ENCODE peak calls at places on chromosome 10, in five cellular contexts. One of them, this sample, is unnamed.

GRCh38 chr10:108323274-108323798 is 1158.8 kb upstream of the SORCS1 start:
- DNase-seq in epithelial cell of esophagus: peak
- DNase-seq in thoracic aorta: no peak
- DNase-seq in A549: no peak
- DNase-seq in cardiac fibroblast: no peak
- DNase-seq in this sample: no peak

GRCh38 chr10:9869185-9869584 is 1148.5 kb upstream of the CELF2 start:
- DNase-seq in A549: no peak
- DNase-seq in cardiac fibroblast: peak
- DNase-seq in thoracic aorta: no peak
- DNase-seq in epithelial cell of esophagus: no peak
- DNase-seq in this sample: no peak

GRCh38 chr10:62769574-62770242 is 34.8 kb upstream of the ADO start:
- DNase-seq in A549: no peak
- DNase-seq in thoracic aorta: no peak
- DNase-seq in cardiac fibroblast: peak
- DNase-seq in epithelial cell of esophagus: no peak
- DNase-seq in this sample: peak

GRCh38 chr10:73019100-73019499 is 64.5 kb upstream of the PLA2G12B start:
- DNase-seq in epithelial cell of esophagus: no peak
- DNase-seq in A549: no peak
- DNase-seq in cardiac fibroblast: no peak
- DNase-seq in thoracic aorta: no peak
- DNase-seq in this sample: no peak

GRCh38 chr10:133102415-133103095 is 14.8 kb downstream of the ADGRA1 start:
- DNase-seq in cardiac fibroblast: no peak
- DNase-seq in thoracic aorta: no peak
- DNase-seq in A549: no peak
- DNase-seq in epithelial cell of esophagus: no peak
- DNase-seq in this sample: no peak

GRCh38 chr10:88975377-88975720 is 15.2 kb upstream of the FAS start:
- DNase-seq in epithelial cell of esophagus: no peak
- DNase-seq in A549: no peak
- DNase-seq in cardiac fibroblast: no peak
- DNase-seq in thoracic aorta: no peak
- DNase-seq in this sample: no peak

GRCh38 chr10:97412891-97413304 is 11.8 kb upstream of the RRP12 start:
- DNase-seq in cardiac fibroblast: no peak
- DNase-seq in epithelial cell of esophagus: peak
- DNase-seq in A549: no peak
- DNase-seq in thoracic aorta: no peak
- DNase-seq in this sample: no peak

GRCh38 chr10:807163-807957 is 117.9 kb upstream of the DIP2C start:
- DNase-seq in A549: no peak
- DNase-seq in epithelial cell of esophagus: no peak
- DNase-seq in thoracic aorta: no peak
- DNase-seq in cardiac fibroblast: no peak
- DNase-seq in this sample: no peak

GRCh38 chr10:43043342-43043772 is 33.5 kb upstream of the RET start:
- DNase-seq in cardiac fibroblast: no peak
- DNase-seq in A549: no peak
- DNase-seq in thoracic aorta: no peak
- DNase-seq in epithelial cell of esophagus: no peak
- DNase-seq in this sample: no peak

GRCh38 chr10:68135922-68136718 is 26.8 kb downstream of the MYPN start:
- DNase-seq in cardiac fibroblast: peak
- DNase-seq in thoracic aorta: peak
- DNase-seq in epithelial cell of esophagus: peak
- DNase-seq in A549: peak
- DNase-seq in this sample: peak

GRCh38 chr10:49740346-49741107 is 21.6 kb downstream of the OGDHL start:
- DNase-seq in A549: no peak
- DNase-seq in thoracic aorta: no peak
- DNase-seq in cardiac fibroblast: no peak
- DNase-seq in epithelial cell of esophagus: no peak
- DNase-seq in this sample: no peak

GRCh38 chr10:22259280-22259679 is 41.5 kb upstream of the EBLN1 start:
- DNase-seq in cardiac fibroblast: peak
- DNase-seq in A549: no peak
- DNase-seq in epithelial cell of esophagus: no peak
- DNase-seq in thoracic aorta: no peak
- DNase-seq in this sample: no peak

GRCh38 chr10:100019824-100020160 is 10.0 kb upstream of the DNMBP start:
- DNase-seq in thoracic aorta: no peak
- DNase-seq in A549: peak
- DNase-seq in cardiac fibroblast: no peak
- DNase-seq in epithelial cell of esophagus: no peak
- DNase-seq in this sample: no peak

GRCh38 chr10:113111900-113112853 is 162.1 kb downstream of the TCF7L2 start:
- DNase-seq in thoracic aorta: peak
- DNase-seq in epithelial cell of esophagus: peak
- DNase-seq in A549: no peak
- DNase-seq in cardiac fibroblast: peak
- DNase-seq in this sample: peak

GRCh38 chr10:124523886-124524285 is 62.3 kb downstream of the LHPP start:
- DNase-seq in cardiac fibroblast: no peak
- DNase-seq in epithelial cell of esophagus: no peak
- DNase-seq in thoracic aorta: no peak
- DNase-seq in A549: no peak
- DNase-seq in this sample: peak

GRCh38 chr10:113552014-113552413 is 839 bp upstream of the HABP2 start:
- DNase-seq in A549: no peak
- DNase-seq in thoracic aorta: no peak
- DNase-seq in epithelial cell of esophagus: peak
- DNase-seq in cardiac fibroblast: no peak
- DNase-seq in this sample: no peak

GRCh38 chr10:89479255-89479654 is 56.1 kb downstream of the SLC16A12 start:
- DNase-seq in thoracic aorta: no peak
- DNase-seq in epithelial cell of esophagus: no peak
- DNase-seq in cardiac fibroblast: peak
- DNase-seq in A549: no peak
- DNase-seq in this sample: no peak

GRCh38 chr10:44706745-44707144 is 204.4 kb upstream of the TMEM72 start:
- DNase-seq in A549: no peak
- DNase-seq in cardiac fibroblast: peak
- DNase-seq in thoracic aorta: no peak
- DNase-seq in epithelial cell of esophagus: peak
- DNase-seq in this sample: peak

GRCh38 chr10:24451325-24451820 is 242.4 kb downstream of the KIAA1217 start:
- DNase-seq in epithelial cell of esophagus: no peak
- DNase-seq in cardiac fibroblast: no peak
- DNase-seq in thoracic aorta: no peak
- DNase-seq in A549: no peak
- DNase-seq in this sample: no peak
- H3K4me3 ChIP-seq in epithelial cell of esophagus: no peak
- H3K4me3 ChIP-seq in cardiac fibroblast: no peak
- H3K4me3 ChIP-seq in thoracic aorta: peak
- H3K4me3 ChIP-seq in A549: no peak
- H3K4me3 ChIP-seq in this sample: no peak

DNA sequence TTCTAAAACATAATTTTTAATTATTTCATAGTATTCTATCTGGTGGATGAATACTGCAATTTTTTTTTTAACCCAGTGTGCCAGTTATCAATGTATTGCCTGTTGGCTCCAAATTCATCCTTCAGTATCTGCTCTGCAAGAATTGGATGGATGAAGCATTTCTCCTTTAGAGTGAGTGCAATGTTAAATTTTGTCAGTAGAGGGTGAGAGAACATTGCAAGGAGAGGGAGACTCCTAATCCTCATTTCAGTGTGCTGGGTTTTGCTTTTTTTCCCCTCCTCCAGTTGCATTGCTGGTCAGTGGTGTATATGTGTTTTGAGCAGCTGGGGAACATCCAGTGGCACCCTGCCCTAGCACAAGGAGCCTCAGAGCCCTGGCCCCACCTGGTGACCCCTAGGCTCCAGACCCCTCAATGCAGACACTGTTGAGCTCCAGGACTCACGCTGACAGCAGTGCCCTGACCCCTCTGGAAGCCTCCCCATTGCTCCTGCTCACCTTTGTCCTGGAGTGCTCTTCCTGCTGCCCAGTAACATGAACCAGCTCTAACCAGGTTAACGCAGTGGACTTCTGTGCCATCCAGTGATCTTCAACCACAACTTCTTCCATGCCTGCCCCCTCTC is 199.4 kb downstream of the USP6NL start:
- DNase-seq in thoracic aorta: no peak
- DNase-seq in cardiac fibroblast: peak
- DNase-seq in epithelial cell of esophagus: no peak
- DNase-seq in A549: no peak
- DNase-seq in this sample: no peak
- TF ChIP-seq CTCF in thoracic aorta: no peak
- TF ChIP-seq CTCF in cardiac fibroblast: peak
- TF ChIP-seq CTCF in epithelial cell of esophagus: no peak
- TF ChIP-seq CTCF in A549: no peak
- TF ChIP-seq CTCF in this sample: peak

GRCh38 chr10:14822879-14823755 is 14.7 kb downstream of the CDNF start:
- DNase-seq in epithelial cell of esophagus: peak
- DNase-seq in cardiac fibroblast: peak
- DNase-seq in thoracic aorta: no peak
- DNase-seq in A549: peak
- DNase-seq in this sample: peak
- H3K4me3 ChIP-seq in epithelial cell of esophagus: no peak
- H3K4me3 ChIP-seq in cardiac fibroblast: no peak
- H3K4me3 ChIP-seq in thoracic aorta: no peak
- H3K4me3 ChIP-seq in A549: no peak
- H3K4me3 ChIP-seq in this sample: no peak

DNA sequence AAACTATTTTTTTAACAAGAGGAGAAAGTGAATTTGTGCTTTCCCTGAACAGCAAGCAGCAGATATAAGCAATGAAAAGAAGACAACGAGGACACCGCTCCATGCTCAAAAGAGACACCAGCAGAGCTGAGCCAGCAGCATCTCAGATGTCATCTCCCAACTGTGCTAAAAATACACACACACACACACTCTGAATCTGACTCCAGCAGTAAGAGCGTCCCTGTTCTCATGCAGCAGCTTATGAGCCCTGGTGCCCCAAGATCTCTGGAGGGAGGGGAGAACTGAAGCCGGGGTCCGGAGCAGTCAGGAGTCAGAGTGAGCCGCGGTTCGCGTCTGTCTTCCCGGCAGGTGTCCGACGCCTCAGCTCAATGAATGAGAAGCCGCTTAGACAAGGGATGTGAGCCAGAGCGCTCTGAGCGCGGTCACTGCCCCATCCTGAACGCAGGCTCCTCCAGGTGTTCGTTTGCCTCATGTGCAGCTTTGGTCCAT is 49.2 kb downstream of the SVIL start:
- DNase-seq in A549: no peak
- DNase-seq in thoracic aorta: no peak
- DNase-seq in epithelial cell of esophagus: no peak
- DNase-seq in cardiac fibroblast: peak
- DNase-seq in this sample: peak
- TF ChIP-seq CTCF in A549: no peak
- TF ChIP-seq CTCF in thoracic aorta: no peak
- TF ChIP-seq CTCF in epithelial cell of esophagus: no peak
- TF ChIP-seq CTCF in cardiac fibroblast: no peak
- TF ChIP-seq CTCF in this sample: no peak

GRCh38 chr10:116995648-116996047 is 9.3 kb downstream of the SHTN1 start:
- DNase-seq in cardiac fibroblast: no peak
- DNase-seq in thoracic aorta: no peak
- DNase-seq in epithelial cell of esophagus: no peak
- DNase-seq in A549: no peak
- DNase-seq in this sample: no peak

GRCh38 chr10:116992183-116992582 is 12.8 kb downstream of the SHTN1 start:
- DNase-seq in cardiac fibroblast: no peak
- DNase-seq in thoracic aorta: no peak
- DNase-seq in epithelial cell of esophagus: no peak
- DNase-seq in A549: no peak
- DNase-seq in this sample: no peak

GRCh38 chr10:116994113-116994890 is 10.7 kb downstream of the SHTN1 start:
- DNase-seq in epithelial cell of esophagus: no peak
- DNase-seq in A549: no peak
- DNase-seq in cardiac fibroblast: no peak
- DNase-seq in thoracic aorta: no peak
- DNase-seq in this sample: no peak

GRCh38 chr10:116990276-116990800 is 14.6 kb downstream of the SHTN1 start:
- DNase-seq in thoracic aorta: no peak
- DNase-seq in A549: no peak
- DNase-seq in epithelial cell of esophagus: no peak
- DNase-seq in cardiac fibroblast: no peak
- DNase-seq in this sample: no peak

DNA sequence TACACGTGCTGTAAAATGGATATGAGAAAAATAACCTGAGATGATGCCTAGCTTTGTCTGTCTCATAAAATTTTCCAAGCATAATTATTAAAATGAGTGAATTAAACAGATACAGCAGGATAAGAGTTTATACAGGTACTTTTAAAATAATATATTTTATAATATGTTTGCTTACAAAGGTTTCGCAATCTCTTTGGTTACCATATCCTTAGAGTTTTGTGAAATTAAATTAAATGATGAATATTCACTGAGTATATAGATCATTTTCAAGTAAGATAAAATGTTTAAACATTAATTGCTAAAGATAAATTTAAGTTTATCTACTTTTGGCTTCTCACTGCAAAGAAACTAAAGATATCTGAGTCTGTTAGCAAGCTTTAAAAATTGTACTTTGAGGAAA is 11.4 kb downstream of the SHTN1 start:
- DNase-seq in A549: no peak
- DNase-seq in epithelial cell of esophagus: no peak
- DNase-seq in cardiac fibroblast: no peak
- DNase-seq in thoracic aorta: no peak
- DNase-seq in this sample: no peak
- H3K4me3 ChIP-seq in A549: no peak
- H3K4me3 ChIP-seq in epithelial cell of esophagus: no peak
- H3K4me3 ChIP-seq in cardiac fibroblast: no peak
- H3K4me3 ChIP-seq in thoracic aorta: no peak
- H3K4me3 ChIP-seq in this sample: no peak

DNA sequence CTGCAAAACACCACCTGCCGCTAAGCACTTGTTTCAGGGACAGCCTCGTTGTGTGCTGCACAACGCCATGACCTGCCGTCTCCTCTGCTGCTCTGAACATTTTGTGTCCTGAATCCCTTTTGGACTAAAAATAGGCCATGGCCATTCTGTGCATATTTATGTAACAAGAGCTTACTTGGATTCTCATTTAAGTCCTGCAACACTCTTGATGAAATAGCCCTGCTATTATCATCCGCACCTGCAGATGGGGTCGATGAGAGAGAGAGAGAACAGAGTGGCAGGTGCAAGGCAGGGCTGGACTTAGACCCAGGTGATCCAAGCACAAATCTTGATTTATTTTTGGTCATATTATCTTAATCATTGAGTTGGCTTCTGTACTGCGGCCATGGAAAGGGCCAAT is 121.2 kb upstream of the PRKCQ start:
- DNase-seq in thoracic aorta: no peak
- DNase-seq in cardiac fibroblast: no peak
- DNase-seq in epithelial cell of esophagus: peak
- DNase-seq in A549: no peak
- DNase-seq in this sample: no peak
- TF ChIP-seq CTCF in thoracic aorta: no peak
- TF ChIP-seq CTCF in cardiac fibroblast: no peak
- TF ChIP-seq CTCF in epithelial cell of esophagus: peak
- TF ChIP-seq CTCF in A549: peak
- TF ChIP-seq CTCF in this sample: no peak

DNA sequence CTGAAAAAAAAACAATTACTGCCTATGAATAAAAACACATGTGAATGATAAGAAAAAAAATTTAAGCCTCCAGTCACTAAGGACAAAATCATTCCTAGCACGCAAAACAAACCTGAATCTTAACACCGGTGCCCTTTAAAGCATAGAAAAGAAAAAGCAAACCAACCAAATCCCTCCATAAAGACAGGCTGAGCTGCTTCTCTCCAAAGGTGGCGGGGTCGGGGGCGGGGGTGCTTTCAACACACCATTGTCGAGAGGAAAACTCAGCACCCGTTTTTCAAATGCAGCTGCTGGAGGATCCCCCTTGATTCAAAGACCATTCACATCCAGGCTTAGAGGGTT is 1.4 kb downstream of the ST8SIA6 start:
- DNase-seq in cardiac fibroblast: no peak
- DNase-seq in A549: peak
- DNase-seq in epithelial cell of esophagus: no peak
- DNase-seq in thoracic aorta: no peak
- DNase-seq in this sample: no peak
- H3K4me3 ChIP-seq in cardiac fibroblast: no peak
- H3K4me3 ChIP-seq in A549: peak
- H3K4me3 ChIP-seq in epithelial cell of esophagus: no peak
- H3K4me3 ChIP-seq in thoracic aorta: peak
- H3K4me3 ChIP-seq in this sample: no peak

This sample was measured in fibroblast of lung.